ENCODE peak calls at places on chromosomes 1 and 21, in five cellular contexts. E is GM13977, Y is AG04450, D is hypothalamus, L is HEK293T. N is an unnamed sample.

GRCh38 chr1:235468970-235469369 is 35.3 kb downstream of the B3GALNT2 start:
- DNase-seq in E (no peak), Y (peak), L (no peak), D (no peak), N (peak)

GRCh38 chr1:207028884-207029283 is 3.7 kb downstream of the C1orf116 start:
- DNase-seq in D (no peak), Y (no peak), L (no peak), E (no peak), N (no peak)

GRCh38 chr1:167169642-167170041 is 51.0 kb upstream of the POU2F1 start:
- DNase-seq in Y (no peak), D (no peak), E (no peak), L (no peak), N (no peak)

GRCh38 chr21:23543334-23543733 is 2063.9 kb downstream of the MRPL39 start:
- DNase-seq in Y (no peak), L (no peak), D (no peak), E (no peak), N (no peak)

GRCh38 chr1:206658264-206658980 is 23.1 kb downstream of the DYRK3 start:
- DNase-seq in E (peak), D (no peak), L (peak), Y (no peak), N (no peak)

GRCh38 chr21:15224346-15225086 is 159.7 kb upstream of the NRIP1 start:
- DNase-seq in Y (peak), E (no peak), D (no peak), L (no peak), N (no peak)

GRCh38 chr1:161367684-161368398 is at the start of gene CFAP126:
- DNase-seq in E (peak), D (peak), Y (no peak), L (peak), N (no peak)

GRCh38 chr1:192516776-192517297 is 58.7 kb upstream of the RGS1 start:
- DNase-seq in Y (no peak), D (no peak), E (peak), L (no peak), N (no peak)

GRCh38 chr21:42629856-42630410 is 23.5 kb upstream of the PDE9A start:
- DNase-seq in Y (no peak), D (no peak), E (no peak), L (no peak), N (no peak)

GRCh38 chr1:14850563-14850962 is 252.1 kb downstream of the KAZN start:
- DNase-seq in E (peak), L (no peak), D (no peak), Y (no peak), N (no peak)

GRCh38 chr1:168918860-168919741 is 187.4 kb upstream of the ATP1B1 start:
- DNase-seq in E (no peak), L (no peak), Y (no peak), D (no peak), N (no peak)

GRCh38 chr1:52904590-52905375 is 16.8 kb downstream of the ECHDC2 start:
- DNase-seq in L (peak), D (no peak), Y (no peak), E (peak), N (peak)

N was measured in HS-27A.